ENCODE peak calls at places on chromosomes 7 and 10, in ten cellular contexts. One of them, this sample, is unnamed.

GRCh38 chr10:68096913-68097509 is 12.3 kb upstream of the MYPN start:
- DNase-seq in NCI-H1436: peak
- DNase-seq in GM03348: peak
- DNase-seq in head of caudate nucleus: peak
- DNase-seq in C1 segment of cervical spinal cord: no peak
- DNase-seq in stimulated activated CD4-positive, alpha-beta T cell treated with anti-CD3 and anti-CD28 coated beads, TNF-alpha, amount 100 ng/mL, for 4 hours: no peak
- DNase-seq in heart left ventricle: peak
- DNase-seq in activated CD4-positive, alpha-beta T cell treated with anti-CD3 and anti-CD28 coated beads, Interleukin-2, amount 50 U/mL, for 48 hours: no peak
- DNase-seq in HuH-7: no peak
- DNase-seq in tibial nerve: no peak
- DNase-seq in this sample: peak

GRCh38 chr10:76968483-76968882 is 669.1 kb downstream of the KCNMA1 start:
- DNase-seq in stimulated activated CD4-positive, alpha-beta T cell treated with anti-CD3 and anti-CD28 coated beads, TNF-alpha, amount 100 ng/mL, for 4 hours: no peak
- DNase-seq in activated CD4-positive, alpha-beta T cell treated with anti-CD3 and anti-CD28 coated beads, Interleukin-2, amount 50 U/mL, for 48 hours: no peak
- DNase-seq in HuH-7: no peak
- DNase-seq in NCI-H1436: no peak
- DNase-seq in tibial nerve: no peak
- DNase-seq in heart left ventricle: no peak
- DNase-seq in head of caudate nucleus: no peak
- DNase-seq in GM03348: no peak
- DNase-seq in C1 segment of cervical spinal cord: no peak
- DNase-seq in this sample: no peak

GRCh38 chr10:109966961-109967738 is 40.6 kb upstream of the ADD3 start:
- DNase-seq in activated CD4-positive, alpha-beta T cell treated with anti-CD3 and anti-CD28 coated beads, Interleukin-2, amount 50 U/mL, for 48 hours: no peak
- DNase-seq in C1 segment of cervical spinal cord: no peak
- DNase-seq in stimulated activated CD4-positive, alpha-beta T cell treated with anti-CD3 and anti-CD28 coated beads, TNF-alpha, amount 100 ng/mL, for 4 hours: no peak
- DNase-seq in HuH-7: no peak
- DNase-seq in NCI-H1436: no peak
- DNase-seq in heart left ventricle: peak
- DNase-seq in GM03348: peak
- DNase-seq in tibial nerve: no peak
- DNase-seq in head of caudate nucleus: no peak
- DNase-seq in this sample: peak

GRCh38 chr7:149869291-149869650 is 4.5 kb upstream of the ATP6V0E2 start:
- DNase-seq in GM03348: no peak
- DNase-seq in HuH-7: no peak
- DNase-seq in C1 segment of cervical spinal cord: no peak
- DNase-seq in stimulated activated CD4-positive, alpha-beta T cell treated with anti-CD3 and anti-CD28 coated beads, TNF-alpha, amount 100 ng/mL, for 4 hours: no peak
- DNase-seq in NCI-H1436: no peak
- DNase-seq in activated CD4-positive, alpha-beta T cell treated with anti-CD3 and anti-CD28 coated beads, Interleukin-2, amount 50 U/mL, for 48 hours: no peak
- DNase-seq in heart left ventricle: no peak
- DNase-seq in head of caudate nucleus: no peak
- DNase-seq in tibial nerve: no peak
- DNase-seq in this sample: no peak

GRCh38 chr7:140230517-140230861 is 53.7 kb upstream of the KDM7A start:
- DNase-seq in head of caudate nucleus: no peak
- DNase-seq in stimulated activated CD4-positive, alpha-beta T cell treated with anti-CD3 and anti-CD28 coated beads, TNF-alpha, amount 100 ng/mL, for 4 hours: peak
- DNase-seq in C1 segment of cervical spinal cord: no peak
- DNase-seq in activated CD4-positive, alpha-beta T cell treated with anti-CD3 and anti-CD28 coated beads, Interleukin-2, amount 50 U/mL, for 48 hours: peak
- DNase-seq in GM03348: peak
- DNase-seq in tibial nerve: no peak
- DNase-seq in heart left ventricle: peak
- DNase-seq in HuH-7: peak
- DNase-seq in NCI-H1436: peak
- DNase-seq in this sample: peak

GRCh38 chr7:101501351-101501750 is 127.7 kb downstream of the MYL10 start:
- DNase-seq in HuH-7: no peak
- DNase-seq in tibial nerve: no peak
- DNase-seq in NCI-H1436: no peak
- DNase-seq in GM03348: no peak
- DNase-seq in C1 segment of cervical spinal cord: no peak
- DNase-seq in head of caudate nucleus: no peak
- DNase-seq in heart left ventricle: no peak
- DNase-seq in stimulated activated CD4-positive, alpha-beta T cell treated with anti-CD3 and anti-CD28 coated beads, TNF-alpha, amount 100 ng/mL, for 4 hours: no peak
- DNase-seq in activated CD4-positive, alpha-beta T cell treated with anti-CD3 and anti-CD28 coated beads, Interleukin-2, amount 50 U/mL, for 48 hours: no peak
- DNase-seq in this sample: no peak

GRCh38 chr10:18279202-18279601 is 139.0 kb downstream of the CACNB2 start:
- DNase-seq in heart left ventricle: no peak
- DNase-seq in head of caudate nucleus: no peak
- DNase-seq in stimulated activated CD4-positive, alpha-beta T cell treated with anti-CD3 and anti-CD28 coated beads, TNF-alpha, amount 100 ng/mL, for 4 hours: no peak
- DNase-seq in tibial nerve: no peak
- DNase-seq in C1 segment of cervical spinal cord: no peak
- DNase-seq in NCI-H1436: no peak
- DNase-seq in HuH-7: no peak
- DNase-seq in GM03348: peak
- DNase-seq in activated CD4-positive, alpha-beta T cell treated with anti-CD3 and anti-CD28 coated beads, Interleukin-2, amount 50 U/mL, for 48 hours: no peak
- DNase-seq in this sample: no peak

GRCh38 chr7:121945066-121945848 is 72.3 kb downstream of the PTPRZ1 start:
- DNase-seq in stimulated activated CD4-positive, alpha-beta T cell treated with anti-CD3 and anti-CD28 coated beads, TNF-alpha, amount 100 ng/mL, for 4 hours: no peak
- DNase-seq in HuH-7: no peak
- DNase-seq in head of caudate nucleus: no peak
- DNase-seq in heart left ventricle: no peak
- DNase-seq in GM03348: no peak
- DNase-seq in tibial nerve: no peak
- DNase-seq in NCI-H1436: no peak
- DNase-seq in C1 segment of cervical spinal cord: no peak
- DNase-seq in activated CD4-positive, alpha-beta T cell treated with anti-CD3 and anti-CD28 coated beads, Interleukin-2, amount 50 U/mL, for 48 hours: no peak
- DNase-seq in this sample: no peak

GRCh38 chr10:101595591-101596433 is 7.7 kb downstream of the DPCD start:
- DNase-seq in GM03348: peak
- DNase-seq in stimulated activated CD4-positive, alpha-beta T cell treated with anti-CD3 and anti-CD28 coated beads, TNF-alpha, amount 100 ng/mL, for 4 hours: no peak
- DNase-seq in HuH-7: no peak
- DNase-seq in tibial nerve: no peak
- DNase-seq in NCI-H1436: no peak
- DNase-seq in activated CD4-positive, alpha-beta T cell treated with anti-CD3 and anti-CD28 coated beads, Interleukin-2, amount 50 U/mL, for 48 hours: no peak
- DNase-seq in C1 segment of cervical spinal cord: no peak
- DNase-seq in head of caudate nucleus: no peak
- DNase-seq in heart left ventricle: no peak
- DNase-seq in this sample: no peak

This sample was measured in H7.